ENCODE peak calls at places on chromosome 15, in five cellular contexts. One of them, this sample, is unnamed.

GRCh38 chr15:33022629-33023028 is 171.9 kb downstream of the FMN1 start:
- DNase-seq in gastrocnemius medialis: peak
- DNase-seq in stimulated activated CD4-positive, alpha-beta T cell treated with anti-CD3 and anti-CD28 coated beads, TNF-alpha, amount 100 ng/mL, for 4 hours: no peak
- DNase-seq in fibroblast of lung: peak
- DNase-seq in prostate gland: peak
- DNase-seq in this sample: no peak

GRCh38 chr15:47411733-47412530 is 305.4 kb upstream of the SEMA6D start:
- DNase-seq in gastrocnemius medialis: no peak
- DNase-seq in stimulated activated CD4-positive, alpha-beta T cell treated with anti-CD3 and anti-CD28 coated beads, TNF-alpha, amount 100 ng/mL, for 4 hours: no peak
- DNase-seq in fibroblast of lung: peak
- DNase-seq in prostate gland: peak
- DNase-seq in this sample: no peak

GRCh38 chr15:68595761-68596160 is 17.0 kb downstream of the CORO2B start:
- DNase-seq in gastrocnemius medialis: no peak
- DNase-seq in stimulated activated CD4-positive, alpha-beta T cell treated with anti-CD3 and anti-CD28 coated beads, TNF-alpha, amount 100 ng/mL, for 4 hours: no peak
- DNase-seq in fibroblast of lung: no peak
- DNase-seq in prostate gland: no peak
- DNase-seq in this sample: no peak

GRCh38 chr15:32029862-32030781 is at the start of gene CHRNA7:
- DNase-seq in gastrocnemius medialis: peak
- DNase-seq in stimulated activated CD4-positive, alpha-beta T cell treated with anti-CD3 and anti-CD28 coated beads, TNF-alpha, amount 100 ng/mL, for 4 hours: no peak
- DNase-seq in fibroblast of lung: peak
- DNase-seq in prostate gland: peak
- DNase-seq in this sample: no peak

GRCh38 chr15:79434361-79434760 is 2.2 kb downstream of the MINAR1 start:
- DNase-seq in gastrocnemius medialis: no peak
- DNase-seq in stimulated activated CD4-positive, alpha-beta T cell treated with anti-CD3 and anti-CD28 coated beads, TNF-alpha, amount 100 ng/mL, for 4 hours: no peak
- DNase-seq in fibroblast of lung: no peak
- DNase-seq in prostate gland: no peak
- DNase-seq in this sample: no peak

GRCh38 chr15:65957451-65957850 is 88.2 kb downstream of the RAB11A start:
- DNase-seq in gastrocnemius medialis: no peak
- DNase-seq in stimulated activated CD4-positive, alpha-beta T cell treated with anti-CD3 and anti-CD28 coated beads, TNF-alpha, amount 100 ng/mL, for 4 hours: no peak
- DNase-seq in fibroblast of lung: no peak
- DNase-seq in prostate gland: no peak
- DNase-seq in this sample: no peak

GRCh38 chr15:36501063-36501678 is 78.3 kb upstream of the CDIN1 start:
- DNase-seq in gastrocnemius medialis: peak
- DNase-seq in stimulated activated CD4-positive, alpha-beta T cell treated with anti-CD3 and anti-CD28 coated beads, TNF-alpha, amount 100 ng/mL, for 4 hours: no peak
- DNase-seq in fibroblast of lung: peak
- DNase-seq in prostate gland: peak
- DNase-seq in this sample: no peak

GRCh38 chr15:34584321-34584668 is 844 bp upstream of the GOLGA8B start:
- DNase-seq in gastrocnemius medialis: no peak
- DNase-seq in stimulated activated CD4-positive, alpha-beta T cell treated with anti-CD3 and anti-CD28 coated beads, TNF-alpha, amount 100 ng/mL, for 4 hours: no peak
- DNase-seq in fibroblast of lung: no peak
- DNase-seq in prostate gland: no peak
- DNase-seq in this sample: no peak

GRCh38 chr15:48086162-48086561 is 34.6 kb upstream of the SLC24A5 start:
- DNase-seq in gastrocnemius medialis: no peak
- DNase-seq in stimulated activated CD4-positive, alpha-beta T cell treated with anti-CD3 and anti-CD28 coated beads, TNF-alpha, amount 100 ng/mL, for 4 hours: no peak
- DNase-seq in fibroblast of lung: no peak
- DNase-seq in prostate gland: no peak
- DNase-seq in this sample: no peak

GRCh38 chr15:67762610-67763368 is 62.5 kb upstream of the SKOR1 start:
- DNase-seq in gastrocnemius medialis: no peak
- DNase-seq in stimulated activated CD4-positive, alpha-beta T cell treated with anti-CD3 and anti-CD28 coated beads, TNF-alpha, amount 100 ng/mL, for 4 hours: peak
- DNase-seq in fibroblast of lung: peak
- DNase-seq in prostate gland: no peak
- DNase-seq in this sample: no peak

GRCh38 chr15:101288905-101289513 is 6.0 kb downstream of the SNRPA1 start:
- DNase-seq in gastrocnemius medialis: no peak
- DNase-seq in stimulated activated CD4-positive, alpha-beta T cell treated with anti-CD3 and anti-CD28 coated beads, TNF-alpha, amount 100 ng/mL, for 4 hours: no peak
- DNase-seq in fibroblast of lung: peak
- DNase-seq in prostate gland: no peak
- DNase-seq in this sample: no peak

GRCh38 chr15:34799825-34800168 is 4.4 kb upstream of the ACTC1 start:
- DNase-seq in gastrocnemius medialis: no peak
- DNase-seq in stimulated activated CD4-positive, alpha-beta T cell treated with anti-CD3 and anti-CD28 coated beads, TNF-alpha, amount 100 ng/mL, for 4 hours: no peak
- DNase-seq in fibroblast of lung: no peak
- DNase-seq in prostate gland: no peak
- DNase-seq in this sample: no peak

GRCh38 chr15:67550522-67550921 is 8.0 kb downstream of the MAP2K5 start:
- DNase-seq in gastrocnemius medialis: no peak
- DNase-seq in stimulated activated CD4-positive, alpha-beta T cell treated with anti-CD3 and anti-CD28 coated beads, TNF-alpha, amount 100 ng/mL, for 4 hours: no peak
- DNase-seq in fibroblast of lung: no peak
- DNase-seq in prostate gland: no peak
- DNase-seq in this sample: no peak

GRCh38 chr15:78212546-78213424 is 21.6 kb downstream of the ACSBG1 start:
- DNase-seq in gastrocnemius medialis: peak
- DNase-seq in stimulated activated CD4-positive, alpha-beta T cell treated with anti-CD3 and anti-CD28 coated beads, TNF-alpha, amount 100 ng/mL, for 4 hours: no peak
- DNase-seq in fibroblast of lung: peak
- DNase-seq in prostate gland: peak
- DNase-seq in this sample: no peak

GRCh38 chr15:93319121-93319814 is 230.3 kb upstream of the RGMA start:
- DNase-seq in gastrocnemius medialis: no peak
- DNase-seq in stimulated activated CD4-positive, alpha-beta T cell treated with anti-CD3 and anti-CD28 coated beads, TNF-alpha, amount 100 ng/mL, for 4 hours: no peak
- DNase-seq in fibroblast of lung: no peak
- DNase-seq in prostate gland: no peak
- DNase-seq in this sample: no peak

GRCh38 chr15:63080638-63081250 is 38.2 kb downstream of the TPM1 start:
- DNase-seq in gastrocnemius medialis: peak
- DNase-seq in stimulated activated CD4-positive, alpha-beta T cell treated with anti-CD3 and anti-CD28 coated beads, TNF-alpha, amount 100 ng/mL, for 4 hours: no peak
- DNase-seq in fibroblast of lung: no peak
- DNase-seq in prostate gland: no peak
- DNase-seq in this sample: no peak

GRCh38 chr15:58593870-58594269 is 155.6 kb downstream of the ADAM10 start:
- DNase-seq in gastrocnemius medialis: no peak
- DNase-seq in stimulated activated CD4-positive, alpha-beta T cell treated with anti-CD3 and anti-CD28 coated beads, TNF-alpha, amount 100 ng/mL, for 4 hours: no peak
- DNase-seq in fibroblast of lung: no peak
- DNase-seq in prostate gland: no peak
- DNase-seq in this sample: no peak

GRCh38 chr15:86645861-86646393 is 566.3 kb downstream of the AGBL1 start:
- DNase-seq in gastrocnemius medialis: no peak
- DNase-seq in stimulated activated CD4-positive, alpha-beta T cell treated with anti-CD3 and anti-CD28 coated beads, TNF-alpha, amount 100 ng/mL, for 4 hours: no peak
- DNase-seq in fibroblast of lung: no peak
- DNase-seq in prostate gland: no peak
- DNase-seq in this sample: no peak

GRCh38 chr15:33831646-33832045 is 136.7 kb upstream of the CHRM5 start:
- DNase-seq in gastrocnemius medialis: no peak
- DNase-seq in stimulated activated CD4-positive, alpha-beta T cell treated with anti-CD3 and anti-CD28 coated beads, TNF-alpha, amount 100 ng/mL, for 4 hours: no peak
- DNase-seq in fibroblast of lung: no peak
- DNase-seq in prostate gland: no peak
- DNase-seq in this sample: no peak

GRCh38 chr15:66130496-66131014 is 123.0 kb downstream of the MEGF11 start:
- DNase-seq in gastrocnemius medialis: no peak
- DNase-seq in stimulated activated CD4-positive, alpha-beta T cell treated with anti-CD3 and anti-CD28 coated beads, TNF-alpha, amount 100 ng/mL, for 4 hours: no peak
- DNase-seq in fibroblast of lung: no peak
- DNase-seq in prostate gland: no peak
- DNase-seq in this sample: no peak

GRCh38 chr15:62270216-62270921 is 105.3 kb upstream of the C2CD4B start:
- DNase-seq in gastrocnemius medialis: no peak
- DNase-seq in stimulated activated CD4-positive, alpha-beta T cell treated with anti-CD3 and anti-CD28 coated beads, TNF-alpha, amount 100 ng/mL, for 4 hours: no peak
- DNase-seq in fibroblast of lung: no peak
- DNase-seq in prostate gland: no peak
- DNase-seq in this sample: no peak

GRCh38 chr15:60713096-60714084 is 234.4 kb upstream of the ICE2 start:
- DNase-seq in gastrocnemius medialis: no peak
- DNase-seq in stimulated activated CD4-positive, alpha-beta T cell treated with anti-CD3 and anti-CD28 coated beads, TNF-alpha, amount 100 ng/mL, for 4 hours: no peak
- DNase-seq in fibroblast of lung: no peak
- DNase-seq in prostate gland: no peak
- DNase-seq in this sample: no peak

GRCh38 chr15:73564255-73564654 is 68.9 kb downstream of the NPTN start:
- DNase-seq in gastrocnemius medialis: peak
- DNase-seq in stimulated activated CD4-positive, alpha-beta T cell treated with anti-CD3 and anti-CD28 coated beads, TNF-alpha, amount 100 ng/mL, for 4 hours: no peak
- DNase-seq in fibroblast of lung: peak
- DNase-seq in prostate gland: peak
- DNase-seq in this sample: no peak

GRCh38 chr15:67125589-67126502 is 60.4 kb downstream of the SMAD3 start:
- DNase-seq in gastrocnemius medialis: peak
- DNase-seq in stimulated activated CD4-positive, alpha-beta T cell treated with anti-CD3 and anti-CD28 coated beads, TNF-alpha, amount 100 ng/mL, for 4 hours: no peak
- DNase-seq in fibroblast of lung: peak
- DNase-seq in prostate gland: peak
- DNase-seq in this sample: no peak

GRCh38 chr15:42385206-42385979 is 26.1 kb downstream of the CAPN3 start:
- DNase-seq in gastrocnemius medialis: peak
- DNase-seq in stimulated activated CD4-positive, alpha-beta T cell treated with anti-CD3 and anti-CD28 coated beads, TNF-alpha, amount 100 ng/mL, for 4 hours: no peak
- DNase-seq in fibroblast of lung: peak
- DNase-seq in prostate gland: no peak
- DNase-seq in this sample: no peak

GRCh38 chr15:92920595-92921169 is 20.6 kb downstream of the CHD2 start:
- DNase-seq in gastrocnemius medialis: peak
- DNase-seq in stimulated activated CD4-positive, alpha-beta T cell treated with anti-CD3 and anti-CD28 coated beads, TNF-alpha, amount 100 ng/mL, for 4 hours: no peak
- DNase-seq in fibroblast of lung: no peak
- DNase-seq in prostate gland: peak
- DNase-seq in this sample: no peak

GRCh38 chr15:56813995-56814394 is 80.7 kb upstream of the ZNF280D start:
- DNase-seq in gastrocnemius medialis: no peak
- DNase-seq in stimulated activated CD4-positive, alpha-beta T cell treated with anti-CD3 and anti-CD28 coated beads, TNF-alpha, amount 100 ng/mL, for 4 hours: no peak
- DNase-seq in fibroblast of lung: no peak
- DNase-seq in prostate gland: no peak
- DNase-seq in this sample: no peak

GRCh38 chr15:65329298-65329990 is 25.0 kb downstream of the RNU5B-1 start:
- DNase-seq in gastrocnemius medialis: no peak
- DNase-seq in stimulated activated CD4-positive, alpha-beta T cell treated with anti-CD3 and anti-CD28 coated beads, TNF-alpha, amount 100 ng/mL, for 4 hours: no peak
- DNase-seq in fibroblast of lung: no peak
- DNase-seq in prostate gland: no peak
- DNase-seq in this sample: no peak

GRCh38 chr15:57992761-57993295 is 72.7 kb downstream of the ALDH1A2 start:
- DNase-seq in gastrocnemius medialis: no peak
- DNase-seq in stimulated activated CD4-positive, alpha-beta T cell treated with anti-CD3 and anti-CD28 coated beads, TNF-alpha, amount 100 ng/mL, for 4 hours: no peak
- DNase-seq in fibroblast of lung: peak
- DNase-seq in prostate gland: no peak
- DNase-seq in this sample: no peak

GRCh38 chr15:52121006-52121405 is 8.4 kb upstream of the BCL2L10 start:
- DNase-seq in gastrocnemius medialis: no peak
- DNase-seq in stimulated activated CD4-positive, alpha-beta T cell treated with anti-CD3 and anti-CD28 coated beads, TNF-alpha, amount 100 ng/mL, for 4 hours: no peak
- DNase-seq in fibroblast of lung: no peak
- DNase-seq in prostate gland: no peak
- DNase-seq in this sample: no peak

GRCh38 chr15:41199470-41199869 is 31.1 kb downstream of the EXD1 start:
- DNase-seq in gastrocnemius medialis: no peak
- DNase-seq in stimulated activated CD4-positive, alpha-beta T cell treated with anti-CD3 and anti-CD28 coated beads, TNF-alpha, amount 100 ng/mL, for 4 hours: no peak
- DNase-seq in fibroblast of lung: no peak
- DNase-seq in prostate gland: no peak
- DNase-seq in this sample: no peak

GRCh38 chr15:70271422-70272088 is 173.8 kb upstream of the TLE3 start:
- DNase-seq in gastrocnemius medialis: peak
- DNase-seq in stimulated activated CD4-positive, alpha-beta T cell treated with anti-CD3 and anti-CD28 coated beads, TNF-alpha, amount 100 ng/mL, for 4 hours: no peak
- DNase-seq in fibroblast of lung: peak
- DNase-seq in prostate gland: no peak
- DNase-seq in this sample: no peak

GRCh38 chr15:31383150-31383549 is 56.5 kb downstream of the KLF13 start:
- DNase-seq in gastrocnemius medialis: no peak
- DNase-seq in stimulated activated CD4-positive, alpha-beta T cell treated with anti-CD3 and anti-CD28 coated beads, TNF-alpha, amount 100 ng/mL, for 4 hours: no peak
- DNase-seq in fibroblast of lung: no peak
- DNase-seq in prostate gland: no peak
- DNase-seq in this sample: no peak

GRCh38 chr15:89673162-89673506 is 6.0 kb downstream of the PLIN1 start:
- DNase-seq in gastrocnemius medialis: no peak
- DNase-seq in stimulated activated CD4-positive, alpha-beta T cell treated with anti-CD3 and anti-CD28 coated beads, TNF-alpha, amount 100 ng/mL, for 4 hours: no peak
- DNase-seq in fibroblast of lung: no peak
- DNase-seq in prostate gland: no peak
- DNase-seq in this sample: no peak